ENCODE peak calls at places on chromosomes 11 and 22, in five cellular contexts. P, D, Q, F and B are unnamed samples.

GRCh38 chr22:41310336-41310735 is 9.0 kb downstream of the ZC3H7B start:
- DNase-seq in D (no peak), P (no peak), Q (no peak), F (no peak), B (no peak)

GRCh38 chr11:1826552-1827094 is 8.2 kb upstream of the SYT8 start:
- DNase-seq in D (no peak), F (no peak), P (peak; percentile 73), Q (peak; percentile 75), B (no peak)

GRCh38 chr11:64713031-64713780 is 9.8 kb downstream of the NRXN2 start:
- DNase-seq in D (no peak), P (no peak), F (no peak), Q (no peak), B (no peak)

GRCh38 chr11:33670250-33671011 is 30.2 kb downstream of the C11orf91 start:
- DNase-seq in D (no peak), P (no peak), Q (no peak), F (peak; percentile 4), B (no peak)

GRCh38 chr11:10846664-10847063 is 11.2 kb downstream of the ZBED5 start:
- DNase-seq in F (no peak), Q (no peak), D (no peak), P (no peak), B (no peak)

GRCh38 chr11:86738615-86739014 is 61.7 kb upstream of the PRSS23 start:
- DNase-seq in Q (no peak), D (no peak), P (no peak), F (no peak), B (no peak)

GRCh38 chr11:60918941-60919275 is 5.0 kb downstream of the TMEM109 start:
- DNase-seq in F (no peak), Q (no peak), P (no peak), D (no peak), B (no peak)

GRCh38 chr11:122756417-122756816 is 81.9 kb upstream of the CRTAM start:
- DNase-seq in Q (no peak), D (peak; percentile 61), F (peak; percentile 79), P (no peak), B (peak; percentile 50)

GRCh38 chr11:84339796-84340195 is 1053.6 kb upstream of the CCDC90B start:
- DNase-seq in Q (no peak), P (no peak), D (no peak), F (no peak), B (no peak)

GRCh38 chr22:47372596-47373385 is 610.3 kb downstream of the TBC1D22A start:
- DNase-seq in P (peak; percentile 74), Q (no peak), F (no peak), D (no peak), B (no peak)

GRCh38 chr11:108958446-108959123 is 293.7 kb downstream of the DDX10 start:
- DNase-seq in Q (no peak), F (peak; percentile 26), D (no peak), P (no peak), B (no peak)

GRCh38 chr11:28133146-28133545 is 25.0 kb downstream of the METTL15 start:
- DNase-seq in P (no peak), F (no peak), Q (no peak), D (no peak), B (no peak)

GRCh38 chr11:94938399-94939055 is 34.8 kb downstream of the CWC15 start:
- DNase-seq in F (no peak), D (peak; percentile 69), P (peak; percentile 82), Q (no peak), B (no peak)

GRCh38 chr11:119371778-119372182 is 9.7 kb downstream of the USP2 start:
- DNase-seq in F (no peak), D (no peak), Q (no peak), P (no peak), B (no peak)
- TF ChIP-seq CTCF in F (no peak), D (peak; percentile 46), Q (no peak), P (no peak), B (no peak)

DNA sequence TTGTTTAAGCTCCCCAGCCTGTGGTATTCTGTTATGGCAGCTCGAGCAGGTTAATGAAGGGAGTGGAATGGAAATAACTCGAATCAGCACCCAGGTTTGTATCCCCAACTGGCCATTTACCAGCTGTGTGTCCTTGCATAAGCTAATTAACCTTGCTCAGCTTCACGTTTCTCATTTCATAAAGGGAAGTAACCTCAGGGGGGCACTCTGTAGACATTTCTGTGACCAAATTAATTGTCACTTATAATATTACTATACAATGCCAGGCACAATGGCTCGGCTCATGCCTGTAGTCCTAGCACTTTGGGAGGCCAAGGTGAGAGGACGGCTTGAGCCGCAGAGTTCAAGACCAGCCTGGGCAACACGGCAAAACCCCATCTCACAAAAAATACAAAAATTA is 13.8 kb downstream of the ADA2 start:
- DNase-seq in P (no peak), Q (no peak), F (no peak), D (no peak), B (no peak)
- TF ChIP-seq CTCF in P (no peak), Q (no peak), F (peak; percentile 16), D (no peak), B (peak; percentile 46)

GRCh38 chr11:88102595-88102929 is 72.7 kb downstream of the RAB38 start:
- DNase-seq in P (no peak), D (no peak), F (no peak), Q (no peak), B (no peak)

GRCh38 chr11:88105952-88106351 is 69.3 kb downstream of the RAB38 start:
- DNase-seq in D (no peak), F (no peak), P (no peak), Q (no peak), B (no peak)

GRCh38 chr11:88104408-88104807 is 70.8 kb downstream of the RAB38 start:
- DNase-seq in F (no peak), P (no peak), D (no peak), Q (peak; percentile 7), B (no peak)

GRCh38 chr11:88101881-88102594 is 73.2 kb downstream of the RAB38 start:
- DNase-seq in Q (no peak), P (no peak), D (no peak), F (no peak), B (no peak)

DNA sequence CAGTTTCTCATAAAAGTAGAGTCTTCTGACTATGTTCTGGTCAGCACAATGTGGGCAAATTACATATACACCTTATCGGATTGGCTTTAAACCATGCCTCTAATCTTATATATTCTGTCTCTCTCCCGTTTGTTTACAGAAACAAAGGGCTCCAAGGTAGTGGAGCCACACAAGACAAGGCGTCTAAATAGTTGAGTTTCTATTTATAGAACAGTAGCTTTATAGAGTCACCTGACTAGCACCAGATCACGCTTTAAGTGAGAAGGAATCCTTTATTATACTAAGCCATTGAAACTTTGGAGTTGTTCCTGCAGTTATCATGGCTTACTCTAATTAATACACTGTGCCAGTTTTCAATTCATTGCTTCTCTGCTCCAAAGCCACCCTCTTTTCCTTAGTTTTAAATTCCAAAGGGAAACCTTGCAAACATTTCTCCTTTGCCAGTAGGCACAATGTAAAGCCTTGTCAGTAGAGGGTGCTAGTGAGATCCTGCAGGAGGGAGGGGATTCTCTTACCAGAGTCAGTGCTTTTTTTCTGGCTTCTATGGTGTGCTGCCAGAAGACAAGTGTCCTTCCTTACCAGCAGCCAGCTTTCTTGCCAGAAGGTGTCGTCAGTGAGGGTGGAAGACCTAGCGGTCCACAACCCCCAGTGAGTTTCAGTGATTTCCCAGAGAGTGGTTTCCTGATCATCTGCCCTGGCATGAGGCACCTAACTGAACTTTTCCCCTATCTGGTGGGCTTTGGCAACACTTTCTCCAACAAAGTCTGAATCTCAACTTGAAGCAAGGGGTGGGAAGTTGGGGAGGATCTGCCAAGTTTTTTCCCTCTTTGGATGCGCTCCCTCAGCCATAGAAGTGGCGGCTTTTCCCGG is 71.7 kb downstream of the RAB38 start:
- DNase-seq in F (peak; percentile 41), P (no peak), Q (peak; percentile 70), D (no peak), B (peak; percentile 25)
- TF ChIP-seq CTCF in F (peak; percentile 79), P (peak; percentile 39), Q (peak; percentile 70), D (peak; percentile 41), B (peak; percentile 70)

DNA sequence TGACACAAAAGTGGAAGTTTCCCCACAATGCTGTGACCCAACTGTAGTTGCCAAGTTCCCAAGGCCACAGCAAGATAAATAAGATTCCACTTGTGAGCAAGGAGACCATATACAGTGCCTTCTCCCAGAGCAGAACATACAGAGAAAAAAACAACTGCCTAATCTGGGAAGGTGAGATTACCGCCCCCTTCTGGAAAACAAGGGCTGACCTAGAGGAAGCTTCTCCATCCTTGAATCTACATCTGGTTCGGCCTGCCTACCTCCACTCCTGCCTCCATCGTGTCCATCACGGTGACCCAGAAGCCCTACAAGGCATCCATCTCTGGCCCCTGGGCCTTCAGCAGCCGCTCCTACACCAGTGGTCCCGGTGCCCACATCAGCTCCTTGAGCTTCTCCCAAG is 6.1 kb upstream of the RNASEH2C start:
- DNase-seq in P (no peak), Q (no peak), F (no peak), D (no peak), B (no peak)
- TF ChIP-seq CTCF in P (no peak), Q (no peak), F (no peak), D (no peak), B (peak; percentile 5)

GRCh38 chr11:73024646-73025045 is 117.5 kb downstream of the FCHSD2 start:
- DNase-seq in F (no peak), Q (no peak), D (no peak), P (no peak), B (no peak)
- TF ChIP-seq CTCF in F (no peak), Q (no peak), D (no peak), P (no peak), B (no peak)

GRCh38 chr11:131375421-131375820 is 5.0 kb downstream of the NTM start:
- DNase-seq in D (no peak), P (no peak), F (no peak), Q (no peak), B (no peak)
- TF ChIP-seq CTCF in D (no peak), P (no peak), F (no peak), Q (no peak), B (no peak)